ENCODE peak calls at places on chromosomes 2 and 18, in four cellular contexts. A, C, Z and K are unnamed samples.

GRCh38 chr2:23696163-23697045 is 230.5 kb downstream of the ATAD2B start:
- DNase-seq in A (no peak), Z (no peak), C (no peak), K (no peak)

GRCh38 chr2:95305341-95306058 is 8.4 kb downstream of the KCNIP3 start:
- DNase-seq in Z (no peak), A (peak; percentile 48), C (no peak), K (no peak)

GRCh38 chr2:55883829-55884228 is 39.8 kb downstream of the EFEMP1 start:
- DNase-seq in C (no peak), Z (no peak), A (no peak), K (no peak)

GRCh38 chr2:241308267-241308666 is 7.2 kb downstream of the HDLBP start:
- DNase-seq in A (no peak), Z (no peak), C (no peak), K (no peak)

GRCh38 chr2:97761192-97761591 is 47.8 kb downstream of the ZAP70 start:
- DNase-seq in Z (no peak), C (no peak), A (no peak), K (no peak)

GRCh38 chr2:240895656-240896388 is at the start of gene MAB21L4:
- DNase-seq in Z (no peak), A (peak; percentile 45), C (no peak), K (no peak)

GRCh38 chr2:80252294-80252986 is 52.1 kb downstream of the LRRTM1 start:
- DNase-seq in A (no peak), C (no peak), Z (no peak), K (no peak)

GRCh38 chr2:212726403-212726802 is 187.8 kb upstream of the ERBB4 start:
- DNase-seq in A (no peak), Z (no peak), C (no peak), K (no peak)

GRCh38 chr2:98347298-98348065 is 1.2 kb downstream of the CNGA3 start:
- DNase-seq in A (no peak), Z (no peak), C (no peak), K (peak; percentile 71)

GRCh38 chr2:129756276-129756675 is 223.2 kb upstream of the RAB6C start:
- DNase-seq in A (no peak), Z (no peak), C (no peak), K (no peak)

GRCh38 chr2:109463891-109464290 is 149.9 kb downstream of the SEPTIN10 start:
- DNase-seq in A (no peak), Z (no peak), C (no peak), K (no peak)

GRCh38 chr2:109470121-109470921 is 143.4 kb downstream of the SEPTIN10 start:
- DNase-seq in C (no peak), A (no peak), Z (no peak), K (no peak)

GRCh38 chr2:109467701-109468100 is 146.1 kb downstream of the SEPTIN10 start:
- DNase-seq in Z (no peak), A (no peak), C (no peak), K (peak; percentile 57)

GRCh38 chr2:109468893-109469292 is 144.9 kb downstream of the SEPTIN10 start:
- DNase-seq in C (no peak), A (no peak), Z (no peak), K (no peak)

GRCh38 chr2:109466674-109467575 is 146.8 kb downstream of the SEPTIN10 start:
- DNase-seq in Z (no peak), C (no peak), A (no peak), K (no peak)
- TF ChIP-seq NFIC in Z (no peak), C (no peak), A (no peak), K (no peak)

GRCh38 chr2:10283106-10284062 is 19.3 kb upstream of the HPCAL1 start:
- DNase-seq in Z (no peak), A (peak; percentile 45), C (peak; percentile 90), K (peak; percentile 49)
- TF ChIP-seq NFIC in Z (no peak), A (no peak), C (peak; percentile 11), K (peak; percentile 58)

DNA sequence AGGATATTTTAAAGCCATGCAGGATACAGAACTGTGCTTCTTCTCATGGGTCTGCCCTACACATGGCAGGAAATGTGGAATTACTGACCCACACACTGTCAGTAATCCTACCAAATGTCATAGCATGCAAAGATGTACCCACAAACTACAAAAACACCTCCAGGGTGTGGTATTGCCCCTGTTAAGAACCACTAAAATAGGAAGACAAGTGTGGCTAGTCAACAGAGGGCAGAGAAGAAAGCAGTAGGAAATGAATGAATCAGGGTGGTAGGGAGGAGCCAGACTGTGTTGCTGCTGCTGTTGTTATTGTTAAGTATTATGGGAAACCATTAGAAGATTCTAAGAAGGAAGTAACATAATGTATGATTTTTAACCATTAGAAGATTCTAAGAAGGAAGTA is 556.7 kb upstream of the ACVR2A start:
- DNase-seq in C (no peak), A (no peak), Z (no peak), K (no peak)
- TF ChIP-seq NFIC in C (no peak), A (no peak), Z (no peak), K (no peak)

DNA sequence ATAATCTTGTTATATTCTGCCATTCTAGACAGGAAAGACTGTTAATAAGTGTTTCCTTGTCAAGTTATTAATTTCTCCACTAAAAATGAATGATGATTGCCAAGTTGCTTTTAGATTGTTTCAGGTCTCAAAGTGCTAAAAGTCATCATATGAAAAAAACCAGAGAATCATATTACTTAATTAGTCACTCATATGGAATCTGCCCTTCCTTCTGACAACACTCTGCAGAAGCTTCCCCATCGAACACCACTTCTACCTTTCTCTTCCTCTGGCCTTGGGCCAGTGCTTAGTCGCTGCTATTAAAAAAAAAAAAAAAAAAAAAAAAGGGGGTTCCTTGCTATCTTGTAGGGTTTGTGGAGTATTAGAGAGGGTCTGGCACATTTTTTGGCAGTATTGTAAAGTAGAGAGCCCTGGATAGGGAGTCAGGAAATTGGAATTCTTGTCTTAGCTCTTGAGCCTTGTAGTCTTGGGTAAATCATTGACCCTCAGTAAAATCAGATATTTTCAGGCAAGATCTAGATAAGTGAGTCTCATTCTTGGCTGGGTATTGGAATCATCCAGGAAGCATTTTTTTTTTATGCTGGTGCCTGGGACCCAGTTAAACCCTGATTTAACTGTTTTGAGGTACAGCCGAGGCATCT is 141.7 kb upstream of the CCDC68 start:
- DNase-seq in Z (no peak), C (no peak), A (no peak), K (no peak)
- TF ChIP-seq NFIC in Z (no peak), C (no peak), A (no peak), K (peak; percentile 66)

DNA sequence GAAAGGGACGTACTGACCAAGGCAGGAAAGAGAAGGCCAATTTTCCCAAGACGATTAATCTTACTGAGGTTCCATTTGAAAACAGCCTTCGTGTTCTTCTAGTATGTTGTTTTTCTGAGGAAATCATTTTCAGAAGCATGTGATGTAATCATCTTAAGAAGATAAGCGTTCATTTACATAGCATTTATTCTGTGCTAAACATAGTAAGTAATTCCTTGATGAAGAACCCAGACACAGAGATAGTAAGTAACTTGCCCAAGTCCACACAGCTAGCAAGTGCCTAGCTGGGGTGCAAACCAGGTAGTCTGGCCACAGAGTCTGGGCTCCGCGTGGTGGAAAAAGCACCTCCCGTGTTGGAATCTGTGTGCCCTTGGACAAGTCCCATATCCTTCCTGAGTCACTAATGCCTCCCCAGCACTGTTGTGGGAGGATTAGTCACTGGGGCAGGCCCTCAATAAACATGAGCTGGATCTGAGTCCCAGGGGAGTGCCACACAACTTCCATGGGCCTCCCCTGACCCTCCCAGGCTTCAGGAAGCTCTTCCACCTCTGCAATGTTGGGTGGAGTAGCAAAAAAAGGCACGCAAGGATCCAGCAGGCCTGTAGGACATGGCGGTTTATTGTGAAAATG is 26.9 kb upstream of the ASAP2 start:
- DNase-seq in A (peak; percentile 78), Z (no peak), C (no peak), K (no peak)
- TF ChIP-seq NFIC in A (no peak), Z (no peak), C (no peak), K (peak; percentile 15)

GRCh38 chr2:238726670-238727584 is 121.0 kb upstream of the TWIST2 start:
- DNase-seq in Z (no peak), A (no peak), C (no peak), K (no peak)
- TF ChIP-seq NFIC in Z (no peak), A (no peak), C (no peak), K (no peak)

DNA sequence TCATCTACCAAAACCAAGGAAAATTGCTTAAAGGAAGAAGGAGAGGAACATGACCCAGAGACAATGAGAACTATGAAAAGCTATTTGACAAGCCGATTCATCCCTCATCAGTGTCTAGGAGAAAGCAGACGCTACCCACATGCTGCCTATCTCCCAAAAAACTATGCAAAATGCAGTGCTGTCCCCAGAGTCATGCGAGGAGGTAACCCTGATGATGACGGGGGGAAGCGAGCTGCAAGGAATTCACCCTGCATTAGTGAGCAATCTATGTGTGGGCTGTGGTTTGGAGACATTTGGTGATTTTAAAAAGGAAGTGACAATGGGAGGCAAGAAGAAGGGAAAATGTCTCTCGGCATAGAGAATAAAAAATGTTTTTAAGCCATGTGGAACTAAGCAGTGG is 472.7 kb downstream of the CMPK2 start:
- DNase-seq in A (no peak), Z (no peak), C (no peak), K (no peak)
- TF ChIP-seq NFIC in A (no peak), Z (no peak), C (no peak), K (no peak)

DNA sequence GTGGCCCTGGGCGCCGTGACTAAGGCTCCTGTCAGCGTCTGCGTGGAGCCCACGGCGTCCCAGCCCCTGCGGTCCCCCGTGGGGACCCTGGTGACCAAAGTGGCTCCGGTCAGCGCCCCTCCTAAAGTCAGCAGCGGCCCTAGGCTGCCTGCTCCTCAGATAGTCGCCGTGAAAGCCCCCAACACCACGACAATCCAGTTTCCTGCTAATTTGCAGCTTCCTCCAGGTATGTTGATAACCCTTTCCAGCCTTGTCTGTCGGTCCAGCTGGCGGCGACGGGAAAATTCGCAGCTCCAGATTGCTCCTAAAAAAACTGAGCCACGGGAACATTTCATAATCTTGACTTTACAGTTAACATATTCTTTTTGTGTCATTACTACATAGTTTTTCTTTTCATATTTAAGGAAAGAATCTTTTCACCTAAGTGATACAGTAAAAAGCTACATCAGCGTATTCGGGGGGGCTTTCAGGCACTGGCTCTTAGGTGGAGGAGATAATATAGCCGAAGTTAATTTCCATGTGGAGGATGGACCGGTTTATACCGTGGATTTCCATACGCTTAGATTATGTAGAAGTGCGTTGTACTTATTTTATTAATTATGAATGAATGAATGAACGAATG is 917 bp downstream of the TAF4B start:
- DNase-seq in C (peak; percentile 53), A (no peak), Z (no peak), K (no peak)
- TF ChIP-seq NFIC in C (no peak), A (no peak), Z (no peak), K (no peak)